ENCODE peak calls at places on chromosomes 5 and 9, in eight cellular contexts. J is Peyer's patch, G is non-pigmented ciliary epithelial cell, D is dorsolateral prefrontal cortex, S is tibial artery, B is HT-29, U is GM20000, I is fibroblast of lung. Y is an unnamed sample.

GRCh38 chr5:9790276-9790675 is 160.1 kb upstream of the TAS2R1 start:
- DNase-seq in J (no peak), B (no peak), D (no peak), G (no peak), S (no peak), U (no peak), I (peak), Y (no peak)

GRCh38 chr5:35198681-35199080 is 31.6 kb downstream of the PRLR start:
- DNase-seq in S (no peak), U (no peak), J (no peak), B (peak), G (no peak), I (peak), D (no peak), Y (no peak)

GRCh38 chr9:129763235-129763917 is 10.5 kb upstream of the PTGES start:
- DNase-seq in S (peak), G (no peak), I (peak), J (no peak), D (no peak), U (no peak), B (no peak), Y (no peak)

GRCh38 chr5:41433552-41434181 is 76.7 kb downstream of the PLCXD3 start:
- DNase-seq in J (no peak), S (no peak), B (no peak), G (no peak), D (no peak), U (no peak), I (no peak), Y (no peak)

GRCh38 chr5:83199126-83199525 is 121.8 kb downstream of the XRCC4 start:
- DNase-seq in I (peak), B (no peak), S (no peak), J (no peak), D (no peak), U (no peak), G (no peak), Y (no peak)

GRCh38 chr9:133236291-133237071 is 27.4 kb upstream of the OBP2B start:
- DNase-seq in S (no peak), I (no peak), B (no peak), D (no peak), U (no peak), G (no peak), J (no peak), Y (peak)

GRCh38 chr9:77953590-77953989 is 78.0 kb downstream of the GNAQ start:
- DNase-seq in G (no peak), S (no peak), I (peak), J (no peak), D (no peak), B (no peak), U (no peak), Y (no peak)

GRCh38 chr5:73565969-73566547 is 515 bp downstream of the UTP15 start:
- DNase-seq in B (peak), J (no peak), U (no peak), D (no peak), I (no peak), S (no peak), G (no peak), Y (no peak)

GRCh38 chr9:125427556-125427955 is 165.9 kb downstream of the GAPVD1 start:
- DNase-seq in I (no peak), U (no peak), G (no peak), J (no peak), S (no peak), D (no peak), B (no peak), Y (no peak)

GRCh38 chr5:142979636-142980035 is 209.5 kb downstream of the ARHGAP26 start:
- DNase-seq in J (no peak), D (no peak), G (no peak), I (no peak), U (no peak), S (no peak), B (peak), Y (peak)

GRCh38 chr5:95564450-95564849 is 9.5 kb downstream of the ARSK start:
- DNase-seq in D (no peak), U (no peak), S (no peak), G (no peak), J (no peak), I (no peak), B (no peak), Y (no peak)

GRCh38 chr9:15349892-15350761 is 43.1 kb upstream of the TTC39B start:
- DNase-seq in I (peak), U (no peak), B (peak), G (no peak), J (no peak), S (no peak), D (no peak), Y (no peak)

GRCh38 chr9:21708225-21708624 is 94.2 kb upstream of the MTAP start:
- DNase-seq in U (no peak), B (peak), J (no peak), S (no peak), D (no peak), I (peak), G (no peak), Y (no peak)

GRCh38 chr5:162817381-162817780 is 620.0 kb upstream of the CCNG1 start:
- DNase-seq in S (no peak), D (no peak), J (no peak), I (no peak), G (no peak), U (no peak), B (peak), Y (no peak)

GRCh38 chr5:142874537-142874936 is 104.4 kb downstream of the ARHGAP26 start:
- DNase-seq in S (peak), D (no peak), U (no peak), J (no peak), I (peak), B (peak), G (no peak), Y (peak)

GRCh38 chr9:86600291-86600690 is 246.1 kb upstream of the TUT7 start:
- DNase-seq in I (peak), U (no peak), J (no peak), S (no peak), D (no peak), G (no peak), B (no peak), Y (no peak)

GRCh38 chr5:167571824-167572223 is 719.6 kb upstream of the WWC1 start:
- DNase-seq in D (peak), G (no peak), I (no peak), S (no peak), U (no peak), J (no peak), B (no peak), Y (no peak)

GRCh38 chr5:134003957-134004625 is 684 bp downstream of the VDAC1 start:
- DNase-seq in G (no peak), U (peak), D (peak), I (peak), B (no peak), S (peak), J (peak), Y (peak)

GRCh38 chr5:58963821-58964220 is 380.9 kb downstream of the RAB3C start:
- DNase-seq in G (no peak), B (no peak), D (no peak), J (no peak), S (no peak), I (no peak), U (no peak), Y (no peak)

GRCh38 chr5:167580608-167581007 is 710.8 kb upstream of the WWC1 start:
- DNase-seq in G (no peak), J (no peak), U (no peak), B (no peak), D (no peak), S (no peak), I (no peak), Y (no peak)

GRCh38 chr5:107900721-107901120 is 230.0 kb upstream of the EFNA5 start:
- DNase-seq in I (no peak), G (no peak), S (no peak), U (no peak), B (no peak), J (no peak), D (no peak), Y (no peak)

GRCh38 chr5:31096238-31096865 is 97.1 kb upstream of the CDH6 start:
- DNase-seq in B (no peak), I (peak), S (no peak), J (no peak), U (no peak), D (no peak), G (peak), Y (no peak)

GRCh38 chr5:131996210-131997025 is 15.0 kb downstream of the ACSL6 start:
- DNase-seq in I (no peak), U (no peak), D (no peak), B (peak), S (no peak), G (no peak), J (no peak), Y (peak)

GRCh38 chr9:124660341-124660801 is 110.7 kb downstream of the NR6A1 start:
- DNase-seq in I (peak), U (peak), S (no peak), G (peak), B (peak), D (peak), J (no peak), Y (peak)

GRCh38 chr5:27830551-27830950 is 792.2 kb upstream of the CDH9 start:
- DNase-seq in B (no peak), J (no peak), G (peak), S (no peak), D (no peak), I (no peak), U (no peak), Y (no peak)

GRCh38 chr5:95873351-95873750 is 50.8 kb upstream of the GLRX start:
- DNase-seq in S (no peak), B (no peak), G (no peak), D (no peak), U (no peak), J (no peak), I (no peak), Y (no peak)

GRCh38 chr5:102152906-102153787 is 142.9 kb downstream of the SLCO4C1 start:
- DNase-seq in D (no peak), U (peak), G (no peak), S (no peak), B (peak), I (no peak), J (no peak), Y (peak)

GRCh38 chr5:89003563-89004036 is 120.6 kb upstream of the MEF2C start:
- DNase-seq in S (no peak), I (no peak), U (no peak), G (no peak), J (no peak), B (no peak), D (no peak), Y (no peak)

GRCh38 chr5:25255128-25255527 is 610.4 kb upstream of the CDH10 start:
- DNase-seq in I (no peak), B (no peak), J (no peak), G (no peak), D (no peak), U (no peak), S (no peak), Y (no peak)

GRCh38 chr9:106869458-106869857 is 6.5 kb downstream of the ZNF462 start:
- DNase-seq in G (no peak), B (no peak), D (no peak), I (peak), U (no peak), J (no peak), S (no peak), Y (peak)

GRCh38 chr5:71788794-71789193 is 69.7 kb downstream of the CARTPT start:
- DNase-seq in I (no peak), B (no peak), U (no peak), D (no peak), G (no peak), J (no peak), S (no peak), Y (no peak)